ENCODE peak calls at places on chromosomes 13 and 19, in seven cellular contexts. V is neuronal stem cell, G is Peyer's patch, M is cardiac muscle cell, A is right atrium auricular region, L is SJSA1, T is aorta. W is an unnamed sample.

GRCh38 chr13:28636677-28637317 is 22.1 kb upstream of the POMP start:
- DNase-seq in T (no peak), G (no peak), A (peak; percentile 76), L (peak; percentile 60), V (peak; percentile 38), M (peak; percentile 80), W (no peak)

GRCh38 chr13:101785858-101786257 is 333.4 kb downstream of the ITGBL1 start:
- DNase-seq in T (no peak), L (no peak), V (peak; percentile 5), G (no peak), A (no peak), M (no peak), W (no peak)

GRCh38 chr13:44307844-44308243 is 65.8 kb upstream of the SERP2 start:
- DNase-seq in T (no peak), M (no peak), G (no peak), L (no peak), V (no peak), A (no peak), W (no peak)

GRCh38 chr19:23999821-24000610 is 85.3 kb downstream of the ZNF726 start:
- DNase-seq in V (no peak), L (no peak), G (no peak), T (no peak), M (no peak), A (no peak), W (no peak)

GRCh38 chr19:54451331-54451871 is 2.4 kb downstream of the LENG8 start:
- DNase-seq in A (no peak), V (no peak), M (no peak), T (peak; percentile 48), G (peak; percentile 42), L (no peak), W (no peak)

GRCh38 chr19:42253245-42254082 is 1.5 kb downstream of the ERF start:
- DNase-seq in V (peak; percentile 73), A (no peak), T (peak; percentile 76), G (peak; percentile 77), L (peak; percentile 77), M (peak; percentile 65), W (peak; percentile 68)

GRCh38 chr13:20487927-20488326 is 37.7 kb downstream of the CRYL1 start:
- DNase-seq in A (no peak), G (no peak), T (no peak), L (no peak), V (no peak), M (no peak), W (no peak)

GRCh38 chr19:17266975-17267788 is at the start of gene BABAM1:
- DNase-seq in L (peak; percentile 99), V (peak; percentile 97), M (peak; percentile 99), G (peak; percentile 92), A (peak; percentile 99), T (peak; percentile 97), W (peak; percentile 96)

GRCh38 chr13:40178130-40178529 is 488.3 kb downstream of the FOXO1 start:
- DNase-seq in A (no peak), G (no peak), T (no peak), L (no peak), M (no peak), V (no peak), W (no peak)

GRCh38 chr13:97174638-97175037 is 47.5 kb upstream of the MBNL2 start:
- DNase-seq in T (no peak), L (no peak), V (no peak), G (no peak), M (no peak), A (no peak), W (no peak)

GRCh38 chr19:57465680-57466381 is 8.9 kb upstream of the VN1R1 start:
- DNase-seq in G (no peak), M (peak; percentile 40), L (no peak), A (no peak), V (no peak), T (no peak), W (no peak)

GRCh38 chr19:18433039-18433691 is 4.8 kb downstream of the ISYNA1 start:
- DNase-seq in A (no peak), T (no peak), L (no peak), G (no peak), M (peak; percentile 62), V (no peak), W (no peak)

GRCh38 chr19:18432275-18433038 is 5.5 kb downstream of the ISYNA1 start:
- DNase-seq in L (no peak), M (no peak), T (no peak), V (no peak), A (no peak), G (no peak), W (no peak)

GRCh38 chr19:18430417-18431144 is 7.4 kb downstream of the ISYNA1 start:
- DNase-seq in L (no peak), T (peak; percentile 57), A (no peak), G (no peak), M (no peak), V (no peak), W (no peak)

GRCh38 chr19:18429717-18430416 is 8.1 kb downstream of the ISYNA1 start:
- DNase-seq in T (peak; percentile 52), G (no peak), L (no peak), A (no peak), V (no peak), M (no peak), W (no peak)

DNA sequence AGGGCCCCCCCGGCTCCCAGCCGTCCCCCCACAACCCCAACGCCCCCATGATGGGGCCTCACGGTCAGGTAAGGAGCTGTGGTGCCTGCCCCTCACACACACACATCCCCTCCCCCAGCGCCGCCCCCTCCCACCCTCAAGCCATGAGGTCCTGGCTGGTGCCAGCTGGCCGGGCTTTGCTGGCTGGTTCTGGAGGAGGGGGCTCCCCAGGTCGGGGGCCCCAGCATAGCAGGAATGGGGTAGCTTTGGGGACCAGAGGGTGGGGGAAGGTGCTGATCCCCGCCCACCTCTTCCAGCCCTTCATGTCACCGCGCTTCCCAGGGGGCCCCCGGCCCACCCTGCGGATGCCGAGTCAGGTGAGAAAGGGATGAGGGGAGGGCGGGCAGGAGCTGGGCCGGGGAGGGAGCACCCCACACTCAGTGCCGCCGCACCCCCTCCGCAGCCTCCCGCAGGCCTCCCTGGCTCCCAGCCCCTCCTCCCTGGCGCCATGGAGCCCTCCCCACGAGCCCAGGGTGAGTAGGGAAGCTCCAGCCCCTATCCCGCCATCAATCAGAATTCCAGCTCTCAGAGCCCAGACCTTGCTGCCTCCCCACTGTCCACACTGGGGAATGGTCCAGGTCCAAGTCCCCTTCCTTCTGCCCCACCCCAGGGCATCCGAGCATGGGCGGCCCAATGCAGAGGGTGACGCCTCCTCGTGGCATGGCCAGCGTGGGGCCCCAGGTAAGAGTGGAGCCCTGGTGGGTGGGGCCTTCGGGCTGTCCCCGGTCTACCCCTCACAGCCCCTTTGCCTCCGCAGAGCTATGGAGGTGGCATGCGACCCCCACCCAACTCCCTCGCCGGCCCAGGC is 6.4 kb downstream of the ISYNA1 start:
- DNase-seq in G (no peak), M (no peak), T (no peak), L (no peak), A (no peak), V (no peak), W (no peak)
- H3K4me3 ChIP-seq in G (no peak overlapping the region), M (no peak overlapping the region), T (no peak overlapping the region), L (no peak overlapping the region), A (no peak overlapping the region), V (no peak overlapping the region), W (no peak overlapping the region)

GRCh38 chr13:113545455-113545930 is 39.1 kb upstream of the TFDP1 start:
- DNase-seq in G (peak; percentile 42), M (peak; percentile 16), V (no peak), A (no peak), L (peak; percentile 47), T (no peak), W (no peak)
- H3K27ac ChIP-seq in G (no peak overlapping the region), M (no peak overlapping the region), V (no peak overlapping the region), A (peak overlapping the region; percentile 57), L (no peak overlapping the region), T (no peak overlapping the region), W (no peak overlapping the region)

DNA sequence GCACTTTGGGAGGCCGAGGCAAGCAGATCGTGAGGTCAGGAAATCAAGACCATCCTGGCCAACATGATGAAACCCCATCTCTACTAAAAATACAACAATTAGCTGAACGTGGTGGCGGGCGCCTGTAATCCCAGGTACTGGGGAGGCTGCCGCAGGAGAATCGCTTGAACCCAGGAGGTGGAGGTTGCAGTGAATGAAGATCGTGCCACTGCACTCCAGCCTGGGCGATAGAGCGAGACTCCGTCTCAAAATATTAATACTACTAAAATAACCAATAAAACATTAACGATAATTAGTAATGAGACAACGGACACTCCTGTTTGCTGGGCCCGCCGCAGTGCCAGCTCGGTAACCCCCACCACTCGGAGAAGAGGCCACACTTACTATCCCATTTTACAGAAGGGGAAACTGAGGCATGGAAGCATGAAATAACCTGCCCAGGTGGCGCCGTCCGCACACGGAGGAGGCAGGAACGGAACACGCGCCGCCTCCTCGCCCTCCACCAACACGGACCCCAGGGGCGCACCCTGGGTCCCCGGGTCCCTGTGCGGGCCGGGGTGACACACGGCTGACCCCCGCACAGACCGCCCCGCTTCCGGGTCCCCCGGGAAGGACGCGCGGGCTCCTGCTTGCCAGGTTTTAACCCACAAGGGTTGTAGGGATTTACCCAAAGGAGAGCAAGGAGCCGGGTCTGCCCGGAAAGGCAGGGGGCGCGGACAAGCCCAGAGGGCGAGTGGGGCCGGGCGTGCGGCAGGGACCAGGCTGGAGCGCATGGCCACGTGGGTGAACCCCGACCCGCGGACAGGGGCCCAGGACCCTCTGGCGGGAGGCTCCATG is 1.6 kb downstream of the R3HDM4 start:
- DNase-seq in G (no peak), M (no peak), T (no peak), A (no peak), V (no peak), L (no peak), W (no peak)
- H3K4me3 ChIP-seq in G (no peak overlapping the region), M (no peak overlapping the region), T (no peak overlapping the region), A (no peak overlapping the region), V (peak overlapping the region; percentile 22), L (no peak overlapping the region), W (no peak overlapping the region)

GRCh38 chr19:13173129-13173737 is 23.0 kb downstream of the IER2 start:
- DNase-seq in G (no peak), T (no peak), V (no peak), M (no peak), A (no peak), L (no peak), W (no peak)

GRCh38 chr19:13169769-13170168 is 19.6 kb downstream of the IER2 start:
- DNase-seq in V (no peak), L (peak; percentile 84), M (peak; percentile 22), T (peak; percentile 66), G (peak; percentile 54), A (no peak), W (no peak)

GRCh38 chr19:13171146-13171545 is 20.9 kb downstream of the IER2 start:
- DNase-seq in L (no peak), V (no peak), T (no peak), G (no peak), A (no peak), M (no peak), W (no peak)

GRCh38 chr19:13176345-13176744 is 26.1 kb downstream of the IER2 start:
- DNase-seq in L (no peak), A (no peak), T (no peak), V (no peak), G (no peak), M (no peak), W (no peak)

DNA sequence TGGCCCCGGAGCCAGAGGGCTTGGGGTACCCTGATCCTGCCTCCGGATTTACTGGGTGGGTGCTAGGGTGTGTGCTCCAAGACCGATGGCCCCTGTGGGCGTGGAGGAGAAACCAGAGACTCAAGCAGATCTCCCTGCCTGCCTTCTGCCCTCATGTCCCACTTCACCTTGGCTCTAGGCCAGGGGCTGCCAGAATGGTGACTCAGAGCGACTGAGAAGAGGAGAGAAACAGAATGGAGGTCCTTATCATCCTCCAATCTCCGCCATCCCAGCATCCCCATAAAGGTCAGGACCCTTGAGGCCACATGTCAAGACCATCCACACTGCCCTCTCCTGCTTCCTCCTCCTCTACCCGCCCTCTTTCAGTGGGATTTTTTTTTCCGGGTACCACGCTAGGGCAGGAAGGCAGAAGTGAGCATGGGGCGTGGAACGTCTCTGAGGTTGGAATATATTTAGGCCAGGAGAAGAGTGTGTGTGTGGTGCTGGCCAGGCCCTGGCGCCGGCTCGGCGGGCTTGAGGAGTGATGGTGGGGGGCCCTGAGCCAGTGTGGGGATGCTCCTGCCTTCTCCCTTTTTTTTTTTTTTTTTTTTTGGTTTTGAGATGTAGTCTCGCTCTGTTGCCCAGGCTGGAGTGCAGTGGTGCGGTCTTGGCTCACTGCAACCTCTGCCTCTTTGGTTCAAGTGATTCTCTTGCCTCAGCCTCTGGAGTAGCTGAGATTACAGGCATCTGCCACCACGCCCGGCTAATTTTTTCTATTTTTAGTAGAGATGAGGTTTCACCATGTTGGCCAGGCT is 22.3 kb downstream of the IER2 start:
- DNase-seq in L (peak; percentile 97), A (peak; percentile 88), T (peak; percentile 95), G (peak; percentile 84), V (no peak), M (peak; percentile 80), W (peak; percentile 82)
- H3K27ac ChIP-seq in L (peak overlapping the region; percentile 76), A (peak overlapping the region; percentile 64), T (peak overlapping the region; percentile 96), G (peak overlapping the region; percentile 59), V (no peak overlapping the region), M (peak overlapping the region; percentile 35), W (peak overlapping the region; percentile 46)